ENCODE peak calls at places on chromosomes 16 and 17, in six cellular contexts. V is activated CD8-positive, alpha-beta memory T cell treated with anti-CD3 and anti-CD28 coated beads for 4 hours; Z is mucosa of gallbladder; U is H7; N is DMS79; K is renal cortical epithelial cell. R is an unnamed sample.

GRCh38 chr16:23195415-23195978 is 13.0 kb downstream of the SCNN1G start:
- DNase-seq in V (no peak), Z (no peak), U (no peak), N (no peak), K (no peak), R (no peak)

GRCh38 chr16:70697601-70698170 is 11.8 kb upstream of the MTSS2 start:
- DNase-seq in V (no peak), Z (no peak), U (no peak), N (no peak), K (no peak), R (no peak)

GRCh38 chr17:28530250-28530649 is 22.2 kb downstream of the UNC119 start:
- DNase-seq in V (no peak), Z (no peak), U (no peak), N (no peak), K (no peak), R (no peak)

GRCh38 chr16:10514369-10515055 is 65.9 kb downstream of the EMP2 start:
- DNase-seq in V (no peak), Z (peak), U (peak), N (no peak), K (peak), R (peak)

GRCh38 chr17:40304464-40304863 is 4.5 kb upstream of the RARA start:
- DNase-seq in V (no peak), Z (no peak), U (no peak), N (no peak), K (peak), R (no peak)

GRCh38 chr16:53898993-53899392 is 195.0 kb downstream of the FTO start:
- DNase-seq in V (no peak), Z (no peak), U (no peak), N (no peak), K (peak), R (no peak)

GRCh38 chr17:80339118-80339517 is 75.8 kb upstream of the ENDOV start:
- DNase-seq in V (no peak), Z (peak), U (no peak), N (no peak), K (no peak), R (no peak)

GRCh38 chr16:15618392-15618791 is 24.6 kb downstream of the MARF1 start:
- DNase-seq in V (no peak), Z (no peak), U (no peak), N (no peak), K (peak), R (no peak)

GRCh38 chr16:57512296-57513001 is 23.9 kb downstream of the CCDC102A start:
- DNase-seq in V (no peak), Z (no peak), U (peak), N (no peak), K (no peak), R (no peak)

GRCh38 chr17:75976175-75976848 is 2.7 kb downstream of the ACOX1 start:
- DNase-seq in V (no peak), Z (no peak), U (no peak), N (no peak), K (no peak), R (no peak)

GRCh38 chr17:72104863-72105234 is 16.0 kb upstream of the SOX9 start:
- DNase-seq in V (no peak), Z (no peak), U (no peak), N (no peak), K (no peak), R (no peak)

GRCh38 chr17:17684901-17685774 is 3.9 kb downstream of the RAI1 start:
- DNase-seq in V (no peak), Z (peak), U (peak), N (no peak), K (peak), R (no peak)

GRCh38 chr16:89038221-89038721 is 55.4 kb upstream of the ACSF3 start:
- DNase-seq in V (no peak), Z (no peak), U (no peak), N (no peak), K (no peak), R (no peak)

GRCh38 chr17:18999911-19000310 is 4.7 kb downstream of the FAM83G start:
- DNase-seq in V (no peak), Z (no peak), U (no peak), N (no peak), K (no peak), R (no peak)

GRCh38 chr16:2821483-2822157 is 4.6 kb downstream of the PRSS21 start:
- DNase-seq in V (no peak), Z (no peak), U (peak), N (no peak), K (peak), R (no peak)

GRCh38 chr17:67629963-67630320 is 87.8 kb upstream of the NOL11 start:
- DNase-seq in V (no peak), Z (peak), U (peak), N (peak), K (peak), R (no peak)

GRCh38 chr17:30922235-30922993 is 669 bp downstream of the ADAP2 start:
- DNase-seq in V (no peak), Z (no peak), U (peak), N (no peak), K (no peak), R (no peak)

GRCh38 chr17:17694229-17695081 is 13.2 kb downstream of the RAI1 start:
- DNase-seq in V (peak), Z (peak), U (peak), N (no peak), K (peak), R (peak)

GRCh38 chr17:8436169-8436932 is 667 bp downstream of the NDEL1 start:
- DNase-seq in V (peak), Z (peak), U (peak), N (no peak), K (peak), R (no peak)

GRCh38 chr16:53822936-53823529 is 119.1 kb downstream of the FTO start:
- DNase-seq in V (no peak), Z (no peak), U (no peak), N (no peak), K (no peak), R (no peak)

GRCh38 chr16:81917375-81917774 is 93.9 kb downstream of the SDR42E1 start:
- DNase-seq in V (no peak), Z (no peak), U (no peak), N (no peak), K (no peak), R (no peak)

GRCh38 chr16:27323781-27324561 is 10.2 kb downstream of the IL4R start:
- DNase-seq in V (no peak), Z (no peak), U (no peak), N (no peak), K (no peak), R (no peak)

GRCh38 chr16:58099956-58100300 is 29.3 kb downstream of the CFAP20 start:
- DNase-seq in V (no peak), Z (no peak), U (peak), N (no peak), K (no peak), R (no peak)

GRCh38 chr16:80804061-80804450 is 342 bp downstream of the CDYL2 start:
- DNase-seq in V (peak), Z (peak), U (peak), N (no peak), K (peak), R (peak)

GRCh38 chr16:10180771-10181163 is 1.5 kb downstream of the GRIN2A start:
- DNase-seq in V (no peak), Z (no peak), U (peak), N (no peak), K (no peak), R (no peak)

R was measured in CD8-positive, alpha-beta T cell.